ENCODE peak calls at places on chromosome 3, in four cellular contexts. D is cardiac muscle cell, J is B cell, R is lower leg skin. V is an unnamed sample.

GRCh38 chr3:128933922-128934253 is 54.5 kb downstream of the ACAD9 start:
- DNase-seq in D (no peak), J (no peak), R (peak), V (no peak)

GRCh38 chr3:81443948-81444347 is 317.5 kb downstream of the GBE1 start:
- DNase-seq in D (peak), J (no peak), R (no peak), V (no peak)

GRCh38 chr3:132293231-132293630 is 24.0 kb upstream of the ACP3 start:
- DNase-seq in D (no peak), J (no peak), R (no peak), V (no peak)

GRCh38 chr3:195701042-195701910 is 19.5 kb upstream of the MUC20 start:
- DNase-seq in D (no peak), J (no peak), R (no peak), V (no peak)

GRCh38 chr3:132509506-132509905 is 87.6 kb upstream of the ACKR4 start:
- DNase-seq in D (no peak), J (no peak), R (no peak), V (no peak)

GRCh38 chr3:126621171-126621570 is 33.8 kb downstream of the TXNRD3 start:
- DNase-seq in D (peak), J (no peak), R (no peak), V (no peak)

GRCh38 chr3:96657710-96658109 is 156.7 kb upstream of the EPHA6 start:
- DNase-seq in D (no peak), J (no peak), R (no peak), V (no peak)

GRCh38 chr3:117814975-117815374 is 1105.4 kb downstream of the TUSC7 start:
- DNase-seq in D (peak), J (no peak), R (no peak), V (no peak)

GRCh38 chr3:157067114-157067513 is 92.8 kb downstream of the CCNL1 start:
- DNase-seq in D (no peak), J (no peak), R (no peak), V (peak)

GRCh38 chr3:154872089-154872488 is 208.0 kb upstream of the MME start:
- DNase-seq in D (no peak), J (no peak), R (no peak), V (no peak)

GRCh38 chr3:65946438-65946837 is 92.3 kb downstream of the MAGI1 start:
- DNase-seq in D (peak), J (no peak), R (no peak), V (no peak)

GRCh38 chr3:56812749-56813655 is 11.3 kb upstream of the ARHGEF3 start:
- DNase-seq in D (peak), J (no peak), R (no peak), V (no peak)

GRCh38 chr3:58800032-58800431 is 133.5 kb upstream of the FAM3D start:
- DNase-seq in D (no peak), J (no peak), R (no peak), V (no peak)

GRCh38 chr3:312170-312569 is 115.6 kb downstream of the CHL1 start:
- DNase-seq in D (no peak), J (no peak), R (no peak), V (no peak)

GRCh38 chr3:128745742-128746141 is 19.8 kb downstream of the RAB7A start:
- DNase-seq in D (no peak), J (no peak), R (no peak), V (no peak)

GRCh38 chr3:120137548-120137947 is 43.3 kb upstream of the GSK3B start:
- DNase-seq in D (no peak), J (no peak), R (no peak), V (no peak)

GRCh38 chr3:98733055-98733777 is 29.9 kb upstream of the ST3GAL6 start:
- DNase-seq in D (peak), J (peak), R (peak), V (peak)

GRCh38 chr3:55118453-55118852 is 190.6 kb upstream of the LRTM1 start:
- DNase-seq in D (no peak), J (no peak), R (no peak), V (no peak)

GRCh38 chr3:171462224-171462623 is 2.0 kb upstream of the TNIK start:
- DNase-seq in D (no peak), J (no peak), R (no peak), V (peak)

GRCh38 chr3:102329561-102329960 is 105.3 kb upstream of the ZPLD1 start:
- DNase-seq in D (no peak), J (no peak), R (no peak), V (no peak)

GRCh38 chr3:139259398-139259797 is 84.4 kb upstream of the MRPS22 start:
- DNase-seq in D (no peak), J (no peak), R (peak), V (no peak)

GRCh38 chr3:78725703-78726246 is 1042.0 kb downstream of the ROBO1 start:
- DNase-seq in D (peak), J (no peak), R (no peak), V (no peak)

GRCh38 chr3:29239377-29239776 is 41.5 kb upstream of the RBMS3 start:
- DNase-seq in D (peak), J (no peak), R (no peak), V (no peak)

GRCh38 chr3:79204351-79204750 is 563.4 kb downstream of the ROBO1 start:
- DNase-seq in D (no peak), J (no peak), R (no peak), V (no peak)

GRCh38 chr3:120129041-120129440 is 34.8 kb upstream of the GSK3B start:
- DNase-seq in D (no peak), J (no peak), R (no peak), V (no peak)

GRCh38 chr3:136544532-136544931 is 207.6 kb downstream of the STAG1 start:
- DNase-seq in D (peak), J (no peak), R (no peak), V (no peak)

GRCh38 chr3:105759442-105760078 is 109.3 kb downstream of the CBLB start:
- DNase-seq in D (no peak), J (no peak), R (no peak), V (no peak)

GRCh38 chr3:156535798-156536197 is 19.1 kb downstream of the SSR3 start:
- DNase-seq in D (no peak), J (no peak), R (no peak), V (no peak)

GRCh38 chr3:23800731-23801130 is 5.0 kb upstream of the UBE2E1 start:
- DNase-seq in D (peak), J (no peak), R (no peak), V (no peak)

GRCh38 chr3:151230644-151231043 is 27.6 kb upstream of the GPR171 start:
- DNase-seq in D (no peak), J (peak), R (no peak), V (no peak)

GRCh38 chr3:138187296-138188012 is at the start of gene ARMC8:
- DNase-seq in D (no peak), J (no peak), R (peak), V (peak)

GRCh38 chr3:140571836-140572235 is 106.0 kb upstream of the TRIM42 start:
- DNase-seq in D (no peak), J (no peak), R (no peak), V (no peak)

GRCh38 chr3:175748087-175748732 is 889.1 kb downstream of the NAALADL2 start:
- DNase-seq in D (no peak), J (no peak), R (no peak), V (no peak)

GRCh38 chr3:9091811-9092210 is 128.5 kb upstream of the RAD18 start:
- DNase-seq in D (no peak), J (no peak), R (peak), V (no peak)

GRCh38 chr3:127860223-127860622 is 37.9 kb upstream of the MGLL start:
- DNase-seq in D (no peak), J (no peak), R (no peak), V (no peak)

GRCh38 chr3:79018671-79019136 is 749.1 kb downstream of the ROBO1 start:
- DNase-seq in D (peak), J (no peak), R (peak), V (peak)

GRCh38 chr3:177816667-177817208 is 619.5 kb upstream of the TBL1XR1 start:
- DNase-seq in D (peak), J (no peak), R (no peak), V (no peak)
- TF ChIP-seq CTCF in D (peak), J (no peak), R (no peak), V (no peak)

GRCh38 chr3:11545186-11545851 is 98.4 kb downstream of the VGLL4 start:
- DNase-seq in D (no peak), J (no peak), R (no peak), V (no peak)
- TF ChIP-seq CTCF in D (no peak), J (no peak), R (no peak), V (no peak)

GRCh38 chr3:131193671-131194291 is 167.1 kb downstream of the NEK11 start:
- DNase-seq in D (no peak), J (no peak), R (no peak), V (no peak)
- TF ChIP-seq CTCF in D (no peak), J (no peak), R (no peak), V (no peak)

GRCh38 chr3:170080605-170081004 is 42.8 kb downstream of the GPR160 start:
- DNase-seq in D (no peak), J (no peak), R (no peak), V (no peak)

GRCh38 chr3:170077406-170077805 is 39.6 kb downstream of the GPR160 start:
- DNase-seq in D (no peak), J (no peak), R (no peak), V (no peak)

GRCh38 chr3:170079466-170080165 is 41.8 kb downstream of the GPR160 start:
- DNase-seq in D (no peak), J (no peak), R (no peak), V (no peak)

GRCh38 chr3:170076715-170077238 is 39.0 kb downstream of the GPR160 start:
- DNase-seq in D (peak), J (no peak), R (no peak), V (no peak)

GRCh38 chr3:170078620-170079281 is 41.0 kb downstream of the GPR160 start:
- DNase-seq in D (no peak), J (no peak), R (no peak), V (no peak)
- TF ChIP-seq CTCF in D (no peak), J (no peak), R (no peak), V (no peak)

GRCh38 chr3:189267981-189268613 is 96.3 kb downstream of the TPRG1 start:
- DNase-seq in D (peak), J (no peak), R (no peak), V (no peak)
- TF ChIP-seq CTCF in D (peak), J (no peak), R (no peak), V (no peak)

GRCh38 chr3:107850681-107851080 is 240.2 kb downstream of the CD47 start:
- DNase-seq in D (no peak), J (no peak), R (no peak), V (no peak)

GRCh38 chr3:107861422-107861821 is 229.4 kb downstream of the CD47 start:
- DNase-seq in D (no peak), J (no peak), R (no peak), V (no peak)

GRCh38 chr3:107857854-107858253 is 233.0 kb downstream of the CD47 start:
- DNase-seq in D (no peak), J (no peak), R (no peak), V (no peak)

GRCh38 chr3:107855710-107856109 is 235.1 kb downstream of the CD47 start:
- DNase-seq in D (peak), J (no peak), R (no peak), V (no peak)
- TF ChIP-seq CTCF in D (peak), J (peak), R (no peak), V (no peak)

GRCh38 chr3:64105816-64106215 is 82.5 kb upstream of the PSMD6 start:
- DNase-seq in D (no peak), J (no peak), R (no peak), V (no peak)

GRCh38 chr3:64109438-64109837 is 86.1 kb upstream of the PSMD6 start:
- DNase-seq in D (peak), J (no peak), R (no peak), V (no peak)

GRCh38 chr3:64108784-64109317 is 85.6 kb upstream of the PSMD6 start:
- DNase-seq in D (no peak), J (no peak), R (no peak), V (no peak)

GRCh38 chr3:64107154-64107553 is 83.9 kb upstream of the PSMD6 start:
- DNase-seq in D (no peak), J (no peak), R (no peak), V (no peak)

GRCh38 chr3:64108281-64108680 is 85.0 kb upstream of the PSMD6 start:
- DNase-seq in D (no peak), J (no peak), R (no peak), V (no peak)
- TF ChIP-seq CTCF in D (no peak), J (no peak), R (no peak), V (no peak)

GRCh38 chr3:31920310-31920709 is 60.8 kb downstream of the OSBPL10 start:
- DNase-seq in D (no peak), J (no peak), R (no peak), V (no peak)

GRCh38 chr3:31918179-31919165 is 62.6 kb downstream of the OSBPL10 start:
- DNase-seq in D (peak), J (peak), R (no peak), V (peak)

GRCh38 chr3:31917303-31917903 is 63.7 kb downstream of the OSBPL10 start:
- DNase-seq in D (no peak), J (no peak), R (no peak), V (no peak)

GRCh38 chr3:31921833-31922232 is 59.2 kb downstream of the OSBPL10 start:
- DNase-seq in D (no peak), J (no peak), R (no peak), V (no peak)

DNA sequence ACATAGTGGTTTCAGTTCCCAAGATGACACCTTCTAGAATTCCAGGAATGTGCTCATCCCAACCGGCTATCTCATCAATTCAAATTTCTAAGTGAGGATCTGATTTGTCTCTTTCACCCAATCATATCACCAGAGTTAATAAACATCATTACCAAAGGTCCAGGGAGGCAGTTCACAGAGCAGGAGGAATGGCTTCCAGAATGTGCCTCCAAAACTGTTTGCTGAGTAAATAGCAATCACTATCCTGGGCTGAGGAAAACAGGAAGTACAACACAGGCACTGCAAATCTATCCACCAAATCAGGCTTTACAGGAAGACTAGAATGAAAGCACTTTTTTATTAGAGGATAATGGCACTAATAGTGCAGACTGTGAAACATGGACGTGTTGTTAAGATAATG is 61.5 kb downstream of the OSBPL10 start:
- DNase-seq in D (no peak), J (no peak), R (no peak), V (no peak)
- TF ChIP-seq CTCF in D (no peak), J (no peak), R (no peak), V (no peak)

GRCh38 chr3:70753572-70753971 is 441.1 kb upstream of the MDFIC2 start:
- DNase-seq in D (no peak), J (no peak), R (no peak), V (no peak)
- TF ChIP-seq CTCF in D (no peak), J (no peak), R (no peak), V (no peak)

V was measured in activated CD8-positive, alpha-beta T cell treated with anti-CD3 and anti-CD28 coated beads for 36 hours.